ENCODE peak calls at places on chromosomes 1 and 21, in four cellular contexts. M is GM10248, S is PC-3, Q is lower lobe of right lung. K is an unnamed sample.

GRCh38 chr1:162003061-162003824 is 20.4 kb downstream of the OLFML2B start:
- DNase-seq in M (no peak), S (peak), Q (no peak), K (peak)

GRCh38 chr1:182784556-182785171 is 4.9 kb upstream of the NPL start:
- DNase-seq in M (peak), S (peak), Q (no peak), K (no peak)

GRCh38 chr1:41884256-41885240 is 34.2 kb downstream of the HIVEP3 start:
- DNase-seq in M (no peak), S (no peak), Q (no peak), K (no peak)

GRCh38 chr1:2472109-2472508 is 4.0 kb upstream of the PLCH2 start:
- DNase-seq in M (no peak), S (no peak), Q (no peak), K (no peak)

GRCh38 chr1:39105841-39106765 is 80.0 kb downstream of the NDUFS5 start:
- DNase-seq in M (peak), S (peak), Q (peak), K (peak)

GRCh38 chr1:207868769-207869721 is 41.9 kb downstream of the CD34 start:
- DNase-seq in M (peak), S (peak), Q (peak), K (peak)

GRCh38 chr1:41427943-41428735 is 56.3 kb downstream of the EDN2 start:
- DNase-seq in M (no peak), S (no peak), Q (peak), K (no peak)

GRCh38 chr1:1387098-1388077 is 11.7 kb downstream of the CCNL2 start:
- DNase-seq in M (no peak), S (no peak), Q (no peak), K (peak)

GRCh38 chr1:70360321-70360720 is 5.8 kb upstream of the ANKRD13C start:
- DNase-seq in M (no peak), S (peak), Q (no peak), K (no peak)

GRCh38 chr21:46160563-46161179 is 5.3 kb upstream of the FTCD start:
- DNase-seq in M (no peak), S (no peak), Q (no peak), K (peak)

GRCh38 chr1:94072840-94073516 is 48.0 kb downstream of the ABCA4 start:
- DNase-seq in M (no peak), S (no peak), Q (no peak), K (no peak)

GRCh38 chr1:184740344-184740743 is 14.3 kb downstream of the EDEM3 start:
- DNase-seq in M (no peak), S (no peak), Q (no peak), K (no peak)

GRCh38 chr1:245225267-245225666 is 70.5 kb downstream of the KIF26B start:
- DNase-seq in M (no peak), S (no peak), Q (no peak), K (no peak)

GRCh38 chr1:246567258-246568235 is 1.3 kb downstream of the CNST start:
- DNase-seq in M (no peak), S (peak), Q (no peak), K (no peak)

GRCh38 chr1:93552751-93553455 is 105.0 kb downstream of the FNBP1L start:
- DNase-seq in M (no peak), S (no peak), Q (no peak), K (no peak)

GRCh38 chr1:108703939-108704338 is 8.8 kb upstream of the FNDC7 start:
- DNase-seq in M (no peak), S (peak), Q (no peak), K (no peak)

GRCh38 chr1:165914136-165914798 is 86.9 kb downstream of the UCK2 start:
- DNase-seq in M (peak), S (peak), Q (no peak), K (no peak)

GRCh38 chr1:207812778-207813512 is 61.1 kb downstream of the CD46 start:
- DNase-seq in M (no peak), S (no peak), Q (no peak), K (no peak)

GRCh38 chr1:12177999-12178441 is 11.2 kb downstream of the TNFRSF1B start:
- DNase-seq in M (no peak), S (peak), Q (peak), K (peak)

GRCh38 chr21:42424848-42425602 is 21.3 kb downstream of the UBASH3A start:
- DNase-seq in M (no peak), S (no peak), Q (peak), K (no peak)

GRCh38 chr1:200042437-200043329 is 15.2 kb downstream of the NR5A2 start:
- DNase-seq in M (peak), S (no peak), Q (no peak), K (no peak)

GRCh38 chr1:55813619-55814018 is 598.5 kb upstream of the USP24 start:
- DNase-seq in M (no peak), S (peak), Q (no peak), K (no peak)

GRCh38 chr21:17428484-17428869 is 84.4 kb upstream of the CXADR start:
- DNase-seq in M (no peak), S (no peak), Q (no peak), K (no peak)

GRCh38 chr1:193593355-193593874 is 407.0 kb upstream of the B3GALT2 start:
- DNase-seq in M (no peak), S (no peak), Q (no peak), K (no peak)

GRCh38 chr1:117210386-117210785 is 341 bp downstream of the VTCN1 start:
- DNase-seq in M (no peak), S (no peak), Q (no peak), K (no peak)

GRCh38 chr21:33685613-33686197 is 43.4 kb downstream of the ITSN1 start:
- DNase-seq in M (no peak), S (peak), Q (no peak), K (no peak)

GRCh38 chr1:223153177-223154119 is 10.4 kb upstream of the TLR5 start:
- DNase-seq in M (no peak), S (no peak), Q (no peak), K (no peak)

GRCh38 chr1:22780696-22781095 is 70.1 kb downstream of the EPHB2 start:
- DNase-seq in M (peak), S (peak), Q (no peak), K (no peak)

GRCh38 chr1:204384636-204385354 is 25.1 kb upstream of the PLEKHA6 start:
- DNase-seq in M (no peak), S (peak), Q (no peak), K (peak)

GRCh38 chr1:155463865-155464264 is 98.7 kb downstream of the ASH1L start:
- DNase-seq in M (no peak), S (no peak), Q (no peak), K (no peak)

GRCh38 chr21:16811011-16811410 is 701.8 kb upstream of the CXADR start:
- DNase-seq in M (no peak), S (no peak), Q (no peak), K (no peak)

GRCh38 chr1:201530741-201531521 is 8.0 kb upstream of the NAV1 start:
- DNase-seq in M (peak), S (peak), Q (peak), K (peak)

GRCh38 chr1:67534627-67535065 is 104.4 kb upstream of the SERBP1 start:
- DNase-seq in M (no peak), S (no peak), Q (peak), K (no peak)

GRCh38 chr1:228082975-228083870 is 715 bp downstream of the ARF1 start:
- DNase-seq in M (peak), S (peak), Q (peak), K (peak)

GRCh38 chr1:53575948-53576305 is 116.7 kb downstream of the DMRTB1 start:
- DNase-seq in M (no peak), S (no peak), Q (no peak), K (no peak)

GRCh38 chr1:226697608-226698544 is 41.2 kb downstream of the ITPKB start:
- DNase-seq in M (no peak), S (peak), Q (no peak), K (no peak)

GRCh38 chr1:206468571-206468970 is 1.7 kb upstream of the IKBKE start:
- DNase-seq in M (no peak), S (peak), Q (no peak), K (no peak)
- TF ChIP-seq CTCF in M (no peak), S (peak), Q (no peak), K (no peak)

GRCh38 chr1:154190550-154190949 is 1.4 kb downstream of the TPM3 start:
- DNase-seq in M (no peak), S (peak), Q (no peak), K (no peak)

GRCh38 chr1:154186177-154186576 is 5.7 kb downstream of the TPM3 start:
- DNase-seq in M (peak), S (peak), Q (peak), K (peak)

GRCh38 chr1:154182342-154183044 is 9.4 kb downstream of the TPM3 start:
- DNase-seq in M (peak), S (peak), Q (peak), K (peak)

GRCh38 chr1:154183045-154183968 is 8.6 kb downstream of the TPM3 start:
- DNase-seq in M (peak), S (peak), Q (peak), K (peak)

GRCh38 chr1:154186852-154187501 is 4.9 kb downstream of the TPM3 start:
- DNase-seq in M (no peak), S (no peak), Q (no peak), K (no peak)
- TF ChIP-seq CTCF in M (no peak), S (no peak), Q (no peak), K (no peak)

GRCh38 chr1:160161965-160162705 is 10.7 kb downstream of the ATP1A4 start:
- DNase-seq in M (peak), S (no peak), Q (no peak), K (no peak)
- TF ChIP-seq CTCF in M (peak), S (peak), Q (peak), K (no peak)

DNA sequence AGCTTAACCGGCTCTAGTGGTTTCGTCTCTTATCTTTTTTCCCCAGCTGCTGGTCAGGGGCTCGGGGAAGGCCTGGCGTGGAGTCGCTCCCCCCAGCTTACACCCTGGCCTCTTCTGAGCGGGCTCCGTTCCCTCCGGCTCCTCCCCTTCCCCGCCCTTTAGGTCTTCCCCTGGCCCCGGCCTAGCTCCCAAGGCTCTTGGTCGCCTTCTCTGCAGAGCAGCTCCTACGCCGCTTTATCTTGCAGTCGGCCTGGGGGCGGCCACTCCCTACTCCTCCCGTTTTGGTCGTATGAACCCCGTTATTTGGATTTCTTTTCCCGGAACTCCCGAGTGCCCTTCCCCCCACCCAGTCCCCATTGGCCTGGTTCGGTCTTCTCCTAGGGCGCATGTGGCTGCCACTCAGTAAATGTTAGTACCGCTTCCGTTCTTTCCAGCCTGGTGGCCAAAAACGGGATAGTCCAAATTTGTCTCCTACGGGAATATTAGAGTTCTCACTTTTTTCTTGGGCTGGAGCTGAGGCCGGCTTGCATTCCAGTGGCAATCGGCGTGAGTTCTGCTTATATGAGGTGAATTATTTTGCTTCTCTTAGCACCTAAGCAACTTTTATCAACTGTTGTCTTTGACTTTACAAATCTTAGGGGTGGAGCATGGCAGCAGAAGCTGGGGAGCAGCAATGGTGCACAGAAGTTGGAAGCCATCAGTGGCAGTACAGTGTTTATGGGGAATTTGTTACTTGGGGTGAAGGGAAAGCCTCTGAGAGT is 474 bp downstream of the THRAP3 start:
- DNase-seq in M (peak), S (peak), Q (peak), K (no peak)
- TF ChIP-seq CTCF in M (no peak), S (peak), Q (peak), K (no peak)

K was measured in left lung.